ENCODE peak calls at places on chromosomes 7 and 10, in four cellular contexts. C is hepatocyte, K is transverse colon, M is lung. I is an unnamed sample.

GRCh38 chr10:125283191-125283590 is 122.8 kb upstream of the CTBP2 start:
- DNase-seq in C (peak; percentile 16), K (peak; percentile 31), M (no peak), I (no peak)

GRCh38 chr10:86795353-86795752 is 38.9 kb downstream of the BMPR1A start:
- DNase-seq in C (peak; percentile 41), K (no peak), M (no peak), I (no peak)

GRCh38 chr7:137687556-137688280 is 159.1 kb downstream of the DGKI start:
- DNase-seq in C (no peak), K (no peak), M (no peak), I (no peak)

GRCh38 chr7:99499356-99499712 is 747 bp downstream of the ZNF394 start:
- DNase-seq in C (no peak), K (no peak), M (no peak), I (no peak)

GRCh38 chr10:96292971-96293909 is 11.0 kb upstream of the DNTT start:
- DNase-seq in C (peak; percentile 70), K (peak; percentile 35), M (no peak), I (no peak)

GRCh38 chr7:76340617-76341131 is 18.1 kb downstream of the YWHAG start:
- DNase-seq in C (no peak), K (no peak), M (no peak), I (no peak)

GRCh38 chr7:141731476-141732149 is 6.5 kb upstream of the SSBP1 start:
- DNase-seq in C (no peak), K (no peak), M (no peak), I (no peak)

GRCh38 chr7:30980751-30981150 is 17.0 kb downstream of the GHRHR start:
- DNase-seq in C (no peak), K (no peak), M (no peak), I (no peak)

GRCh38 chr10:86349940-86350630 is 16.5 kb downstream of the GRID1 start:
- DNase-seq in C (no peak), K (no peak), M (no peak), I (no peak)

GRCh38 chr7:24318326-24318725 is 34.3 kb downstream of the NPY start:
- DNase-seq in C (peak; percentile 25), K (no peak), M (no peak), I (no peak)

GRCh38 chr7:5514440-5515035 is 90.9 kb upstream of the TNRC18 start:
- DNase-seq in C (no peak), K (no peak), M (no peak), I (no peak)

GRCh38 chr7:110179037-110179436 is 911.9 kb upstream of the LRRN3 start:
- DNase-seq in C (no peak), K (no peak), M (no peak), I (no peak)

GRCh38 chr10:6423004-6423403 is 157.1 kb downstream of the PRKCQ start:
- DNase-seq in C (no peak), K (no peak), M (no peak), I (no peak)

GRCh38 chr7:117133125-117133524 is 179.8 kb downstream of the ST7 start:
- DNase-seq in C (no peak), K (no peak), M (no peak), I (no peak)

GRCh38 chr7:105776068-105776790 is 100.2 kb downstream of the ATXN7L1 start:
- DNase-seq in C (peak; percentile 54), K (peak; percentile 39), M (peak; percentile 47), I (no peak)

GRCh38 chr10:102588875-102589274 is 55.4 kb upstream of the TRIM8 start:
- DNase-seq in C (no peak), K (no peak), M (no peak), I (no peak)

GRCh38 chr10:132420469-132421376 is 23.7 kb downstream of the PWWP2B start:
- DNase-seq in C (peak; percentile 57), K (peak; percentile 79), M (no peak), I (peak; percentile 86)

GRCh38 chr7:23918856-23919255 is 208.8 kb downstream of the STK31 start:
- DNase-seq in C (no peak), K (no peak), M (no peak), I (no peak)

GRCh38 chr10:49205206-49205605 is 17.0 kb upstream of the TMEM273 start:
- DNase-seq in C (no peak), K (no peak), M (no peak), I (no peak)

GRCh38 chr10:128056303-128057050 is 69.7 kb downstream of the MKI67 start:
- DNase-seq in C (no peak), K (no peak), M (no peak), I (no peak)

GRCh38 chr10:112588225-112588990 is 141.4 kb downstream of the VTI1A start:
- DNase-seq in C (no peak), K (no peak), M (no peak), I (no peak)

GRCh38 chr7:137715546-137715945 is 131.2 kb downstream of the DGKI start:
- DNase-seq in C (no peak), K (no peak), M (no peak), I (no peak)

GRCh38 chr7:922334-923107 is 32.0 kb downstream of the ADAP1 start:
- DNase-seq in C (no peak), K (peak; percentile 27), M (no peak), I (peak; percentile 69)

GRCh38 chr10:2094171-2094570 is 356.8 kb upstream of the ADARB2 start:
- DNase-seq in C (no peak), K (no peak), M (no peak), I (no peak)

GRCh38 chr10:31926765-31927596 is 1.6 kb downstream of the ARHGAP12 start:
- DNase-seq in C (peak; percentile 23), K (no peak), M (no peak), I (no peak)

GRCh38 chr7:112994666-112995065 is 92.0 kb downstream of the GPR85 start:
- DNase-seq in C (no peak), K (no peak), M (no peak), I (no peak)

GRCh38 chr10:130606001-130606405 is 469.8 kb downstream of the GLRX3 start:
- DNase-seq in C (peak; percentile 71), K (no peak), M (no peak), I (no peak)

GRCh38 chr7:75739796-75740672 is 1.3 kb upstream of the HIP1 start:
- DNase-seq in C (no peak), K (no peak), M (no peak), I (no peak)

GRCh38 chr10:6811153-6811552 is 231.1 kb upstream of the PRKCQ start:
- DNase-seq in C (no peak), K (no peak), M (no peak), I (no peak)

GRCh38 chr10:102919237-102919959 is 1.3 kb downstream of the CNNM2 start:
- DNase-seq in C (peak; percentile 42), K (peak; percentile 21), M (peak; percentile 30), I (peak; percentile 56)

GRCh38 chr7:132424821-132425739 is 151.2 kb downstream of the PLXNA4 start:
- DNase-seq in C (no peak), K (no peak), M (no peak), I (no peak)

GRCh38 chr10:17151716-17152115 is 22.1 kb upstream of the CUBN start:
- DNase-seq in C (no peak), K (no peak), M (no peak), I (no peak)

GRCh38 chr7:143395187-143396149 is 13.2 kb downstream of the EPHA1 start:
- DNase-seq in C (no peak), K (no peak), M (peak; percentile 31), I (no peak)

GRCh38 chr10:13633689-13634088 is 46.9 kb downstream of the PRPF18 start:
- DNase-seq in C (peak; percentile 32), K (peak; percentile 33), M (no peak), I (peak; percentile 31)

GRCh38 chr10:103120977-103121735 is 71.9 kb downstream of the NT5C2 start:
- DNase-seq in C (peak; percentile 10), K (no peak), M (no peak), I (no peak)

DNA sequence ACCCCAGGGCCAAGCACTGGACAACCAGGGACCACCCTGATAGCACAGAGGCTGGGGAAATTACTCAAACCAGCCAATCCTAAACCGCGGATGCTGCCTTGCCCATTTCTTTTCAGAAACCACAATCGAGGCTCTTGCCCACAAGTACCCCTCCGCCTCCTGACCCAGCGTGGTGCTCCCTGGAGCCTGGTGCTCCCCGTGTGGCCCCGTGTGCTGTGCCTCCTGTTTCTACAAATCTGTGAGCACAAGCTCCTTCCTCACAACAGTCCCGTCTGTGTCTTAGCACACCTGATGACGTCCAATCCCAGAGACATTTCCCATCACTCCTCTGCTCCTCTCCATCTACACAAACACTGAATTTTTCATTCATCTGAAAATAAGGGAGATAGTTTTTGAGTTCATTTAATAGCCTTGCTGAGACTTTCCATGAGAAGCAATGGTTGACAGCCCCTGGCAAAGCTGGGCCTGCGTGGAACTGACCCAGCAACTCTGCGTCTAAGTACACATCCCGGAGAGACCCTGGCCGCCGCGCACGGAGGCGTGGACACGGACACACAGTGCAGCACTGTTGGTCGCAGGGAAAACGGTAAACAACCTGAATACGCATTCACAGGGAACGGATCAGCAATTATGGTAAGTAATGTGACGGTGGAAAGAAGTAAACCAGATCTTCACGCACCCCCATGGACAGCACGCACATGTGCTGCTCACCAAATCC is 28.4 kb downstream of the GNA12 start:
- DNase-seq in C (no peak), K (no peak), M (no peak), I (no peak)
- H3K4me1 ChIP-seq in C (peaks cover 22% of the 10 kb centered on the region), K (peaks cover 11% of the 10 kb centered on the region), M (peaks cover 2% of the 10 kb centered on the region), I (peaks cover 11% of the 10 kb centered on the region)

GRCh38 chr10:104351919-104352318 is 1.7 kb upstream of the CFAP58 start:
- DNase-seq in C (no peak), K (no peak), M (no peak), I (no peak)
- H3K4me3 ChIP-seq in C (no peak overlapping the region), K (no peak overlapping the region), M (no peak overlapping the region), I (no peak overlapping the region)

GRCh38 chr7:47449810-47450586 is 131.9 kb downstream of the TNS3 start:
- DNase-seq in C (no peak), K (no peak), M (no peak), I (no peak)

GRCh38 chr7:47446871-47447466 is 134.9 kb downstream of the TNS3 start:
- DNase-seq in C (no peak), K (no peak), M (no peak), I (no peak)

GRCh38 chr7:47451851-47452205 is 130.1 kb downstream of the TNS3 start:
- DNase-seq in C (no peak), K (no peak), M (no peak), I (no peak)

GRCh38 chr7:47447621-47448349 is 134.1 kb downstream of the TNS3 start:
- DNase-seq in C (no peak), K (no peak), M (no peak), I (no peak)

DNA sequence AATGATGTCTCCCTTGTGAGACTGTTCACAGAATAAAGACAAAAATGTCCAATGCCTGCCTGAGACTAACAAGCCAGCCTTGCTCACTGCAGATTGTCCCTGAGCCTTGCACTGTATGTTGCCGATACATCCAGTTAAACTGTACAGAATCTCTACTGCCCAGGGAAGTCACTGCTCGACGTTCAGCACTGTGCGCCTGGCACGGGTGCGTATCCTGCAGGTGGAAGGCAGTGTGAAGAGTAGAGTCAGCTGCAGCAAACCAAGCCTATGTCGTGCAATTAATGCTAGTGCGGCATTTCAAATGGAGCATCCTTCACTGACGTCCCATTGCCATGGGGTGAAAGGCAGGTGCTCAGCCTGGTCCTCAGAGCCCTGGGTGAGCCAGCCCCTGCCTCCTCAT is 132.9 kb downstream of the TNS3 start:
- DNase-seq in C (no peak), K (no peak), M (no peak), I (no peak)
- H3K4me1 ChIP-seq in C (peaks cover 26% of the 10 kb centered on the region), K (peaks cover 41% of the 10 kb centered on the region), M (peaks cover 11% of the 10 kb centered on the region), I (peaks cover 41% of the 10 kb centered on the region)

DNA sequence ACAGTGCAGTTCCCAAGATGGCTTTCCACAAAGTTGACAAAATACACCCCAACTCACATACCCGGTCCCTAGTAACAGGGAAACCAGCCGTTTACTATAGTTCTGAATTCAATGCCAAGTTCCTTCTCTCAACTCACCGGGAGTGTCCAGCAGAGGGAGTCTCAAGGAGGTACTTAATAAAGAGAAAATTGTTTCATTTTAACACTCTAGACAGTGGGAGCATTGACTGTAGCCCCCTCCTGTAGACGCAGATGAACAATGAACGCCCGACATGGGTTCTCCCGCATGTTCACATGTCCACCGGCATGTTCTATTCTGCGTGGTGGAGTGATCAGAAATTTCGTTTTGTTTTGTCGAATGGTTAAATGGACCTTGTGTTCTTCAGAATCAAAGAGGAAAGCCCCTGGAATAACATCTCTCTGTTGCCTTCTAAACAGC is 1.9 kb downstream of the HIPK2 start:
- DNase-seq in C (peak; percentile 84), K (peak; percentile 75), M (peak; percentile 64), I (peak; percentile 87)
- H3K4me3 ChIP-seq in C (peak overlapping the region; percentile 88), K (peak overlapping the region; percentile 87), M (peak overlapping the region; percentile 39), I (no peak overlapping the region)